ENCODE peak calls at places on chromosomes 2 and 18, in ten cellular contexts. One of them, this sample, is unnamed.
A peak's percentile ranks its signal among the peaks of the same experiment; 100 is the strongest.

GRCh38 chr18:40534748-40535147 is 1420.3 kb upstream of the PIK3C3 start:
- DNase-seq in AG04450: no peak
- DNase-seq in astrocyte: no peak
- DNase-seq in astrocyte of the spinal cord: peak; percentile 16
- DNase-seq in cardiac muscle cell: no peak
- DNase-seq in body of pancreas: no peak
- DNase-seq in right cardiac atrium: no peak
- DNase-seq in hepatocyte: no peak
- DNase-seq in transverse colon: no peak
- DNase-seq in fibroblast of lung: peak; percentile 55
- DNase-seq in this sample: no peak

GRCh38 chr2:149827585-149828156 is 240.1 kb upstream of the MMADHC start:
- DNase-seq in AG04450: no peak
- DNase-seq in astrocyte: peak; percentile 5
- DNase-seq in astrocyte of the spinal cord: peak; percentile 17
- DNase-seq in cardiac muscle cell: no peak
- DNase-seq in body of pancreas: no peak
- DNase-seq in right cardiac atrium: no peak
- DNase-seq in hepatocyte: no peak
- DNase-seq in transverse colon: no peak
- DNase-seq in fibroblast of lung: no peak
- DNase-seq in this sample: no peak

GRCh38 chr2:23135481-23136100 is 249.4 kb upstream of the KLHL29 start:
- DNase-seq in AG04450: no peak
- DNase-seq in astrocyte: no peak
- DNase-seq in astrocyte of the spinal cord: no peak
- DNase-seq in cardiac muscle cell: peak; percentile 17
- DNase-seq in body of pancreas: no peak
- DNase-seq in right cardiac atrium: peak; percentile 69
- DNase-seq in hepatocyte: no peak
- DNase-seq in transverse colon: no peak
- DNase-seq in fibroblast of lung: no peak
- DNase-seq in this sample: no peak

GRCh38 chr18:79392226-79392625 is 3.5 kb upstream of the NFATC1 start:
- DNase-seq in AG04450: no peak
- DNase-seq in astrocyte: no peak
- DNase-seq in astrocyte of the spinal cord: no peak
- DNase-seq in cardiac muscle cell: no peak
- DNase-seq in body of pancreas: no peak
- DNase-seq in right cardiac atrium: no peak
- DNase-seq in hepatocyte: no peak
- DNase-seq in transverse colon: no peak
- DNase-seq in fibroblast of lung: no peak
- DNase-seq in this sample: no peak

GRCh38 chr18:68244786-68245185 is 470.1 kb downstream of the TMX3 start:
- DNase-seq in AG04450: no peak
- DNase-seq in astrocyte: peak; percentile 63
- DNase-seq in astrocyte of the spinal cord: peak; percentile 29
- DNase-seq in cardiac muscle cell: no peak
- DNase-seq in body of pancreas: no peak
- DNase-seq in right cardiac atrium: no peak
- DNase-seq in hepatocyte: no peak
- DNase-seq in transverse colon: no peak
- DNase-seq in fibroblast of lung: peak; percentile 40
- DNase-seq in this sample: no peak

GRCh38 chr18:25349131-25349925 is 2.6 kb downstream of the ZNF521 start:
- DNase-seq in AG04450: peak; percentile 6
- DNase-seq in astrocyte: peak; percentile 57
- DNase-seq in astrocyte of the spinal cord: peak; percentile 62
- DNase-seq in cardiac muscle cell: peak; percentile 54
- DNase-seq in body of pancreas: no peak
- DNase-seq in right cardiac atrium: peak; percentile 77
- DNase-seq in hepatocyte: peak; percentile 31
- DNase-seq in transverse colon: peak; percentile 10
- DNase-seq in fibroblast of lung: peak; percentile 68
- DNase-seq in this sample: no peak

GRCh38 chr2:181058378-181059269 is 78.2 kb downstream of the UBE2E3 start:
- DNase-seq in AG04450: no peak
- DNase-seq in astrocyte: no peak
- DNase-seq in astrocyte of the spinal cord: peak; percentile 43
- DNase-seq in cardiac muscle cell: peak; percentile 46
- DNase-seq in body of pancreas: peak; percentile 25
- DNase-seq in right cardiac atrium: no peak
- DNase-seq in hepatocyte: peak; percentile 35
- DNase-seq in transverse colon: peak; percentile 15
- DNase-seq in fibroblast of lung: peak; percentile 56
- DNase-seq in this sample: peak; percentile 86

GRCh38 chr2:144943986-144944385 is 424.1 kb upstream of the ZEB2 start:
- DNase-seq in AG04450: no peak
- DNase-seq in astrocyte: peak; percentile 70
- DNase-seq in astrocyte of the spinal cord: peak; percentile 59
- DNase-seq in cardiac muscle cell: no peak
- DNase-seq in body of pancreas: no peak
- DNase-seq in right cardiac atrium: no peak
- DNase-seq in hepatocyte: no peak
- DNase-seq in transverse colon: no peak
- DNase-seq in fibroblast of lung: peak; percentile 69
- DNase-seq in this sample: no peak

GRCh38 chr2:197306691-197307030 is 3.9 kb downstream of the ANKRD44 start:
- DNase-seq in AG04450: no peak
- DNase-seq in astrocyte: no peak
- DNase-seq in astrocyte of the spinal cord: peak; percentile 9
- DNase-seq in cardiac muscle cell: no peak
- DNase-seq in body of pancreas: peak; percentile 62
- DNase-seq in right cardiac atrium: peak; percentile 80
- DNase-seq in hepatocyte: no peak
- DNase-seq in transverse colon: peak; percentile 26
- DNase-seq in fibroblast of lung: no peak
- DNase-seq in this sample: peak; percentile 59

GRCh38 chr2:233133239-233133638 is 73.1 kb downstream of the INPP5D start:
- DNase-seq in AG04450: no peak
- DNase-seq in astrocyte: no peak
- DNase-seq in astrocyte of the spinal cord: no peak
- DNase-seq in cardiac muscle cell: no peak
- DNase-seq in body of pancreas: no peak
- DNase-seq in right cardiac atrium: no peak
- DNase-seq in hepatocyte: no peak
- DNase-seq in transverse colon: no peak
- DNase-seq in fibroblast of lung: no peak
- DNase-seq in this sample: no peak

GRCh38 chr2:208254118-208254870 is 577 bp downstream of the IDH1 start:
- DNase-seq in AG04450: no peak
- DNase-seq in astrocyte: peak; percentile 46
- DNase-seq in astrocyte of the spinal cord: peak; percentile 82
- DNase-seq in cardiac muscle cell: peak; percentile 93
- DNase-seq in body of pancreas: peak; percentile 79
- DNase-seq in right cardiac atrium: peak; percentile 93
- DNase-seq in hepatocyte: peak; percentile 92
- DNase-seq in transverse colon: peak; percentile 88
- DNase-seq in fibroblast of lung: peak; percentile 89
- DNase-seq in this sample: peak; percentile 95

GRCh38 chr18:11751305-11752115 is 62.4 kb downstream of the GNAL start:
- DNase-seq in AG04450: no peak
- DNase-seq in astrocyte: no peak
- DNase-seq in astrocyte of the spinal cord: no peak
- DNase-seq in cardiac muscle cell: no peak
- DNase-seq in body of pancreas: no peak
- DNase-seq in right cardiac atrium: no peak
- DNase-seq in hepatocyte: peak; percentile 33
- DNase-seq in transverse colon: no peak
- DNase-seq in fibroblast of lung: no peak
- DNase-seq in this sample: no peak

GRCh38 chr18:11750581-11751304 is 61.7 kb downstream of the GNAL start:
- DNase-seq in AG04450: no peak
- DNase-seq in astrocyte: no peak
- DNase-seq in astrocyte of the spinal cord: no peak
- DNase-seq in cardiac muscle cell: no peak
- DNase-seq in body of pancreas: no peak
- DNase-seq in right cardiac atrium: no peak
- DNase-seq in hepatocyte: no peak
- DNase-seq in transverse colon: no peak
- DNase-seq in fibroblast of lung: no peak
- DNase-seq in this sample: no peak

GRCh38 chr18:11749305-11749704 is 60.2 kb downstream of the GNAL start:
- DNase-seq in AG04450: no peak
- DNase-seq in astrocyte: no peak
- DNase-seq in astrocyte of the spinal cord: no peak
- DNase-seq in cardiac muscle cell: no peak
- DNase-seq in body of pancreas: no peak
- DNase-seq in right cardiac atrium: no peak
- DNase-seq in hepatocyte: no peak
- DNase-seq in transverse colon: no peak
- DNase-seq in fibroblast of lung: no peak
- DNase-seq in this sample: no peak

GRCh38 chr18:11750171-11750570 is 61.1 kb downstream of the GNAL start:
- DNase-seq in AG04450: no peak
- DNase-seq in astrocyte: no peak
- DNase-seq in astrocyte of the spinal cord: no peak
- DNase-seq in cardiac muscle cell: no peak
- DNase-seq in body of pancreas: no peak
- DNase-seq in right cardiac atrium: no peak
- DNase-seq in hepatocyte: no peak
- DNase-seq in transverse colon: no peak
- DNase-seq in fibroblast of lung: no peak
- DNase-seq in this sample: no peak

GRCh38 chr18:11752116-11752911 is 63.2 kb downstream of the GNAL start:
- DNase-seq in AG04450: no peak
- DNase-seq in astrocyte: peak; percentile 16
- DNase-seq in astrocyte of the spinal cord: peak; percentile 32
- DNase-seq in cardiac muscle cell: peak; percentile 61
- DNase-seq in body of pancreas: no peak
- DNase-seq in right cardiac atrium: no peak
- DNase-seq in hepatocyte: peak; percentile 41
- DNase-seq in transverse colon: no peak
- DNase-seq in fibroblast of lung: peak; percentile 21
- DNase-seq in this sample: no peak
- H3K4me3 ChIP-seq in AG04450: peak overlapping the region; percentile 22
- H3K4me3 ChIP-seq in astrocyte: peak overlapping the region; percentile 52
- H3K4me3 ChIP-seq in astrocyte of the spinal cord: peak overlapping the region; percentile 15
- H3K4me3 ChIP-seq in cardiac muscle cell: peak overlapping the region; percentile 16
- H3K4me3 ChIP-seq in body of pancreas: no peak overlapping the region
- H3K4me3 ChIP-seq in right cardiac atrium: peak overlapping the region; percentile 41
- H3K4me3 ChIP-seq in hepatocyte: peak overlapping the region; percentile 45
- H3K4me3 ChIP-seq in transverse colon: no peak overlapping the region
- H3K4me3 ChIP-seq in fibroblast of lung: no peak overlapping the region
- H3K4me3 ChIP-seq in this sample: no peak overlapping the region

GRCh38 chr2:236264256-236264655 is at the start of gene ASB18:
- DNase-seq in AG04450: no peak
- DNase-seq in astrocyte: no peak
- DNase-seq in astrocyte of the spinal cord: no peak
- DNase-seq in cardiac muscle cell: peak; percentile 60
- DNase-seq in body of pancreas: no peak
- DNase-seq in right cardiac atrium: peak; percentile 75
- DNase-seq in hepatocyte: no peak
- DNase-seq in transverse colon: no peak
- DNase-seq in fibroblast of lung: no peak
- DNase-seq in this sample: no peak
- H3K4me3 ChIP-seq in AG04450: no peak within 1 kb of the TSS
- H3K4me3 ChIP-seq in astrocyte: no peak within 1 kb of the TSS
- H3K4me3 ChIP-seq in astrocyte of the spinal cord: no peak within 1 kb of the TSS
- H3K4me3 ChIP-seq in cardiac muscle cell: no peak within 1 kb of the TSS
- H3K4me3 ChIP-seq in body of pancreas: no peak within 1 kb of the TSS
- H3K4me3 ChIP-seq in right cardiac atrium: peak within 1 kb of the TSS; percentile 47
- H3K4me3 ChIP-seq in hepatocyte: no peak within 1 kb of the TSS
- H3K4me3 ChIP-seq in transverse colon: no peak within 1 kb of the TSS
- H3K4me3 ChIP-seq in fibroblast of lung: no peak within 1 kb of the TSS
- H3K4me3 ChIP-seq in this sample: no peak within 1 kb of the TSS

DNA sequence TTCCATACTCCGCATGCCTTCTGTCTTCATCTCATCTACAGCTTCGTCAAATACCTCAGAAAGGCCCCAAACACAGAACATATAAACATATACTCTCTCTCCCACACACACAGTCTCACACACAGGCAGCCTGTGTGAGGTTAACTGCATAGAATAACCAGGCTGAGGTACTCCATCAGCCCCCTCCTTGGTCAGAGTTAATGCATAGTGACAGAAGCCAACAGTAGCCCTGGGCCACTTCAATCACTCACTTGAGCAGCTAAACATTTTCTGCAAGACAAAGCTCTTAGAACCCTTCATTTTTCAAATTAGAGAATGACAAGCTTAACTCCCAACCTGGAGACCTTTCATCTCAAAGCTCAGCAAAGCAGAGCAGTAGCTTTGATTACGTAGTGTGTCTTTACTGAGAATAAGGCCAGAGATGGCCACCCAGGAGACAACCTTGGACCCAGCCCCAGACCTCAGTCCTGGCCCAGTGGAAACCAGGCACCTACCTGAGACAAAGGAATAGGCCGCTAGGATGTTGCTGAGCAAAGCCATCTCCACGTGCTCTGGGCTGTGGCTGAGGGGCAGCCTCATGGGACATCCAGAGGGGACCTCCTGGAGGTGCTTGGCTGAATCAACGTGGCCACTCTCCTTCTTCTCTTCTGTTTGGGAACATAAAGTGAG is 43.0 kb downstream of the EVA1A start:
- DNase-seq in AG04450: no peak
- DNase-seq in astrocyte: no peak
- DNase-seq in astrocyte of the spinal cord: no peak
- DNase-seq in cardiac muscle cell: no peak
- DNase-seq in body of pancreas: no peak
- DNase-seq in right cardiac atrium: no peak
- DNase-seq in hepatocyte: no peak
- DNase-seq in transverse colon: no peak
- DNase-seq in fibroblast of lung: no peak
- DNase-seq in this sample: no peak
- H3K4me3 ChIP-seq in AG04450: no peak overlapping the region
- H3K4me3 ChIP-seq in astrocyte: no peak overlapping the region
- H3K4me3 ChIP-seq in astrocyte of the spinal cord: no peak overlapping the region
- H3K4me3 ChIP-seq in cardiac muscle cell: no peak overlapping the region
- H3K4me3 ChIP-seq in body of pancreas: no peak overlapping the region
- H3K4me3 ChIP-seq in right cardiac atrium: no peak overlapping the region
- H3K4me3 ChIP-seq in hepatocyte: no peak overlapping the region
- H3K4me3 ChIP-seq in transverse colon: no peak overlapping the region
- H3K4me3 ChIP-seq in fibroblast of lung: no peak overlapping the region
- H3K4me3 ChIP-seq in this sample: no peak overlapping the region

DNA sequence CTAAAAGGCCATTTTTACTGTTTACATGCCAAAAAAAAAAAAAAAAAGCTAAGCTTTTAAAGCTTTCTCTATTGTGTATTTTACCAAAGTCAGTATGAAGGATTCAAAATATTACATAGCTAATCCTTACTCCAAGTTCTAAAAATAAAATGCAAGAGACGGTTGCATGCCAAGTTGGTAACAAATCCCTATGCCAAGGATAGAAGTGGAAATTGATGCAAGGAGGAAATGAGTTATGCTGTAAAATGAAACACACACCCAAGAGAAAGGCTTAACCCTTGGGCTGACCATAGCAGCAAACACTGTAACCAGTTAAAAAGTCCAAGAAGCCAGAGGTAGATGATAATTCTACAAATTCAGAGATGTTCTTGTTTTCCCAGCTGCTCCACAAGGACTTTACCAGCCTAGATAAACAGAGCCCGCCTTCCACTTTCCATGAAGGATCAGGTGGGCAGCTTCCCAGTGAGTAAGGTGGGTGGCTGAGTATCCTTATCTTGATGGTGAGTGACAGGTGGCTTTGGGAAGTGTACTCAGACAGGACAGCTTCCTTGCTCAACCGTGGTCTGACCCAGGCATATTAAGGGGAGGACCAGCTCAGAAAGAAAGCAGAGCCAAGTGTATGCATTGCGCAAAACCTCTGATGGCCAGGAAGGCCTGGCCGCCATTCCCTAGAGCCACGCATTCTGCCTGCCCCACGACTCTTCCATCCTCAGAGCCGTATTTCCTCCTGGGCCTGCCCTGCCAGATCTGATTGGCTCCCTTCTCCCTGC is 34.4 kb downstream of the ATP8B1 start:
- DNase-seq in AG04450: no peak
- DNase-seq in astrocyte: peak; percentile 55
- DNase-seq in astrocyte of the spinal cord: peak; percentile 47
- DNase-seq in cardiac muscle cell: no peak
- DNase-seq in body of pancreas: peak; percentile 21
- DNase-seq in right cardiac atrium: no peak
- DNase-seq in hepatocyte: peak; percentile 17
- DNase-seq in transverse colon: no peak
- DNase-seq in fibroblast of lung: peak; percentile 79
- DNase-seq in this sample: no peak
- H3K4me3 ChIP-seq in AG04450: no peak overlapping the region
- H3K4me3 ChIP-seq in astrocyte: no peak overlapping the region
- H3K4me3 ChIP-seq in astrocyte of the spinal cord: no peak overlapping the region
- H3K4me3 ChIP-seq in cardiac muscle cell: no peak overlapping the region
- H3K4me3 ChIP-seq in body of pancreas: no peak overlapping the region
- H3K4me3 ChIP-seq in right cardiac atrium: no peak overlapping the region
- H3K4me3 ChIP-seq in hepatocyte: no peak overlapping the region
- H3K4me3 ChIP-seq in transverse colon: no peak overlapping the region
- H3K4me3 ChIP-seq in fibroblast of lung: no peak overlapping the region
- H3K4me3 ChIP-seq in this sample: no peak overlapping the region

This sample was measured in Karpas-422.